ENCODE peak calls at places on chromosomes 11 and 22, in five cellular contexts. D is brain microvascular endothelial cell, T is fibroblast of mammary gland, P is keratinocyte, V is transverse colon. J is an unnamed sample.

GRCh38 chr11:4607111-4607510 is 920 bp downstream of the TRIM68 start:
- DNase-seq in D (no peak), T (peak; percentile 32), P (no peak), V (no peak), J (no peak)

GRCh38 chr22:25068701-25069100 is 116.2 kb downstream of the KIAA1671 start:
- DNase-seq in D (no peak), T (no peak), P (no peak), V (no peak), J (no peak)

GRCh38 chr11:20026629-20027545 is 133.4 kb downstream of the DBX1 start:
- DNase-seq in D (no peak), T (no peak), P (no peak), V (no peak), J (no peak)

GRCh38 chr22:17772963-17773605 is 1.2 kb downstream of the BID start:
- DNase-seq in D (no peak), T (peak; percentile 26), P (no peak), V (no peak), J (no peak)

GRCh38 chr22:28656156-28656555 is 23.5 kb downstream of the TTC28 start:
- DNase-seq in D (no peak), T (no peak), P (no peak), V (no peak), J (no peak)

GRCh38 chr11:109795234-109795633 is 298.0 kb upstream of the ZC3H12C start:
- DNase-seq in D (no peak), T (peak; percentile 83), P (no peak), V (no peak), J (no peak)

GRCh38 chr22:19878461-19879247 is 24.0 kb upstream of the GNB1L start:
- DNase-seq in D (no peak), T (peak; percentile 58), P (no peak), V (no peak), J (no peak)

GRCh38 chr11:93904711-93905110 is 54.3 kb upstream of the VSTM5 start:
- DNase-seq in D (no peak), T (no peak), P (no peak), V (no peak), J (no peak)

GRCh38 chr11:20310596-20311394 is 52.7 kb upstream of the HTATIP2 start:
- DNase-seq in D (no peak), T (no peak), P (no peak), V (no peak), J (no peak)

GRCh38 chr11:2249191-2249916 is 21.0 kb downstream of the ASCL2 start:
- DNase-seq in D (no peak), T (no peak), P (no peak), V (no peak), J (peak; percentile 11)

GRCh38 chr22:39457047-39457545 is 284 bp downstream of the MGAT3 start:
- DNase-seq in D (no peak), T (no peak), P (no peak), V (no peak), J (no peak)

GRCh38 chr22:40499187-40499753 is 128.9 kb downstream of the SGSM3 start:
- DNase-seq in D (peak; percentile 97), T (peak; percentile 99), P (peak; percentile 69), V (no peak), J (peak; percentile 64)

GRCh38 chr11:19524171-19524671 is 188.4 kb upstream of the NAV2 start:
- DNase-seq in D (peak; percentile 1), T (peak; percentile 37), P (no peak), V (no peak), J (no peak)

GRCh38 chr11:132962026-132962425 is 570.3 kb downstream of the OPCML start:
- DNase-seq in D (peak; percentile 63), T (no peak), P (no peak), V (no peak), J (peak; percentile 62)

GRCh38 chr22:45478108-45478771 is 24.4 kb upstream of the FBLN1 start:
- DNase-seq in D (peak; percentile 84), T (peak; percentile 98), P (no peak), V (no peak), J (peak; percentile 35)

GRCh38 chr11:65437436-65438227 is 15.0 kb downstream of the NEAT1 start:
- DNase-seq in D (no peak), T (peak; percentile 48), P (no peak), V (peak; percentile 10), J (no peak)

GRCh38 chr11:71325418-71326327 is 73.3 kb upstream of the SHANK2 start:
- DNase-seq in D (no peak), T (no peak), P (no peak), V (no peak), J (no peak)

GRCh38 chr11:39965701-39966100 is 1493.8 kb downstream of the LRRC4C start:
- DNase-seq in D (no peak), T (no peak), P (no peak), V (no peak), J (no peak)

GRCh38 chr11:134414772-134415765 is 3.0 kb upstream of the B3GAT1 start:
- DNase-seq in D (no peak), T (no peak), P (no peak), V (no peak), J (no peak)

GRCh38 chr11:10784229-10785145 is 24.2 kb downstream of the EIF4G2 start:
- DNase-seq in D (no peak), T (no peak), P (no peak), V (no peak), J (no peak)

GRCh38 chr11:8717876-8718753 is 35.5 kb downstream of the RPL27A start:
- DNase-seq in D (peak; percentile 72), T (peak; percentile 88), P (no peak), V (peak; percentile 24), J (peak; percentile 65)

GRCh38 chr22:24938741-24939341 is 7.7 kb downstream of the LHFPL7 start:
- DNase-seq in D (no peak), T (peak; percentile 39), P (no peak), V (no peak), J (peak; percentile 23)

GRCh38 chr11:133893381-133893780 is 48.1 kb upstream of the SPATA19 start:
- DNase-seq in D (no peak), T (no peak), P (no peak), V (no peak), J (peak; percentile 17)

GRCh38 chr11:60345489-60345888 is 18.4 kb downstream of the MS4A6E start:
- DNase-seq in D (peak; percentile 2), T (no peak), P (no peak), V (peak; percentile 37), J (peak; percentile 47)

GRCh38 chr22:50608996-50609395 is 8.4 kb downstream of the MAPK8IP2 start:
- DNase-seq in D (no peak), T (no peak), P (no peak), V (no peak), J (no peak)

GRCh38 chr11:4511267-4511666 is 28.8 kb downstream of the OR52K1 start:
- DNase-seq in D (no peak), T (no peak), P (no peak), V (no peak), J (no peak)

GRCh38 chr11:111419641-111420327 is 40.7 kb upstream of the POU2AF1 start:
- DNase-seq in D (no peak), T (no peak), P (no peak), V (no peak), J (peak; percentile 28)

GRCh38 chr11:57353024-57353423 is 14.9 kb downstream of the P2RX3 start:
- DNase-seq in D (no peak), T (no peak), P (no peak), V (no peak), J (no peak)

GRCh38 chr11:6523253-6523652 is 26.2 kb downstream of the DNHD1 start:
- DNase-seq in D (peak; percentile 40), T (peak; percentile 38), P (peak; percentile 45), V (no peak), J (no peak)

DNA sequence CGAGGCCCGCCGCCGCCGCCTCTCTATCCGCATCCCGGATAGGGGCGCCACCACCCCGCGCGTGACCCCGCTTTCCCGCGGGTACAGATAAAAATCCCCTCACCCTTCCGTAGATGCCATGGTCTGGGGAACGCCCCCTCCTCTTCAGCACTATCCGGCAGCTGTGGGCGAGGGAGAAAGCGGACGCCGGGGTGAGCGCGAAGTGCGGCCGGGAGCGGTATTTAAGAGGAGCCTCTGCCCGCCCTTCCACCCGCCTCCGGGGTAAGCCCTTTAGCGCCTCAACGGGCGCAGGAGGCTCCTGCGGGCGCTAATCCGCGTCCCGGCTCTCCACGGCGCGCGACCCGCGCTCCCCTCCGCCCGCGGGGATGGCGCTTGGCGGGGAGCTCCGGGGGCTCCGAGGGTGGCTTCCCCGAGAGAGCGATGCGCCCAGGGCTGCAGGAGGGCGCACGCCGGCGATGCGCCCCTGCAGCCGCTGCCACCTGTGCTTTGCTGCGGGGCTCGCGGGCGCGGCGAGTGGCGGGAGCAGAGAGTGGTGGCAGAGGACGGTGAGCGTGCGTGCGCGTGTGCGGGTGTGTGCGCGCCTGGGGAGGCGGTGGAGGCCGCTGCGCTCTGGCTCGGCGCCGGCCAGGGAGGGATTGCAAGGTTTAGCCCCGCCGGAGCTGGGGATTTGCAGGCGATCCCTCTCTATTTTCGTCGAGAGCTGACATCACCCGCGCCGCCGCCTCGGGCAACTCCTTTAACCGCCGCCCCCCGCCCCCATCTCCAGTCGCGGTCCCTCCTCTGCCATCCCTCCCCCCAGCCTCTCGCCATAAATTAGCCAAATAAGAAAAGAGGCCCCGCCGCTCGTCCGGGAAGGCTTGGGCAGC is at the start of gene SLC1A2:
- DNase-seq in D (no peak), T (peak; percentile 25), P (no peak), V (no peak), J (no peak)
- H3K4me3 ChIP-seq in D (peak within 1 kb of the TSS; percentile 47), T (peak within 1 kb of the TSS; percentile 43), P (no peak within 1 kb of the TSS), V (peak within 1 kb of the TSS; percentile 37), J (peak within 1 kb of the TSS; percentile 27)

GRCh38 chr11:1201395-1202153 is 21.3 kb upstream of the MUC5B start:
- DNase-seq in D (no peak), T (peak; percentile 3), P (no peak), V (no peak), J (no peak)
- H3K4me3 ChIP-seq in D (no peak overlapping the region), T (no peak overlapping the region), P (no peak overlapping the region), V (no peak overlapping the region), J (no peak overlapping the region)

DNA sequence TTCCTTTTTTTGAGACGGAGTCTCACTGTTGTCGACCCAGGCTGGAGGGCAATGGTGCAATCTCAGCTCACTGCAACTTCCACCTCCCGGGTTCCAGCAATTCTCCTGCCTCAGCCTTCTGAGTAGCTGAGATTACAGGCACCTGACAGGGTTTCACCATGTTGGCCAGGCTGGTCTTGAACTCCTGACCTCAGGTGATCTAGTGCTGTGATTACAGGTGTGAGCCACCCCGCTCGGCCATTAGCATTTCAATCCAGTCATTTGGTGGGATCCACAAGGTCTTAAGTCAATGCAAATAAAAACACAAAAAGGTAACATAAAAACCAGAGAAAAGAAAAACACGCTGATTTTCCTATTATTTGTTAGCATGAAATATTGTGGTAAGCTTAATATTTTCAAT is 1227.2 kb upstream of the TENM4 start:
- DNase-seq in D (no peak), T (no peak), P (no peak), V (no peak), J (no peak)
- H3K4me3 ChIP-seq in D (no peak overlapping the region), T (no peak overlapping the region), P (no peak overlapping the region), V (no peak overlapping the region), J (no peak overlapping the region)

GRCh38 chr11:78560066-78560597 is 14.5 kb downstream of the NARS2 start:
- DNase-seq in D (no peak), T (no peak), P (no peak), V (no peak), J (no peak)
- H3K4me3 ChIP-seq in D (no peak overlapping the region), T (no peak overlapping the region), P (no peak overlapping the region), V (no peak overlapping the region), J (no peak overlapping the region)

DNA sequence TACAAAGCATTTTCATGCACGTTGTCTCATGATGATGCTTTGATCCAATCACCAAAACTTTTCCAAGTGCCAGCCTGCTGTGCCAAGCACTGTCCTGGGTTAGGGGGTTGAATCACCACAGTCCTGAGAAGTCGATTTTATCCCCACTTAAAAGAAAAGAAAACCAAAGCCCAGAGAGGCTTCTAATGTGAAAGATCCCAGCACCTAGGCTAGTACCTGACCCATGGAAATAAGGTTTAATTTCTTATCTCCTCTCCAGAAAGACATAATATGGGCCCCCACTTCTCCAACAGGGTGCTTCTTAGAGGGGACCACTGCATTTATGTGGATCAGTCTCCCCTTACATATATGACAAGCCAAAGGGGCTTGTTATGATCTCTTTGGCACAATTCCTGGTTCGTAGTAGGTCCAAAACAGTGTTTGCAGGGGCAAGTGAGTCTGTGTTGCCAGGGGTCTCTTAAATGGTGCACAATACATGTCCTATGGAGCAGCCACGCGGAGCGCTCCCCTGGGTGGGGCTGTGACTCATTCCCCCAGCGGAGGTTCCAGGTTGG is 1.9 kb upstream of the BCL9L start:
- DNase-seq in D (no peak), T (no peak), P (no peak), V (no peak), J (no peak)
- H3K4me3 ChIP-seq in D (no peak overlapping the region), T (peak overlapping the region; percentile 14), P (peak overlapping the region; percentile 77), V (peak overlapping the region; percentile 79), J (peak overlapping the region; percentile 81)